ENCODE peak calls at places on chromosomes 16 and 17, in five cellular contexts. A, X, F, Y and P are unnamed samples. For H3K9me3, the result is how much of the 10 kb centered on the place peaks cover.

GRCh38 chr17:538096-538973 is 176.3 kb downstream of the VPS53 start:
- DNase-seq in Y (peak), A (no peak), F (no peak), X (no peak), P (no peak)

GRCh38 chr16:75351183-75351582 is 82.1 kb downstream of the CFDP1 start:
- DNase-seq in X (no peak), A (no peak), F (no peak), Y (peak), P (no peak)

GRCh38 chr17:79609616-79610150 is 1.2 kb downstream of the RBFOX3 start:
- DNase-seq in A (no peak), F (no peak), X (no peak), Y (no peak), P (no peak)

GRCh38 chr16:77842468-77842867 is 54.1 kb downstream of the VAT1L start:
- DNase-seq in F (no peak), Y (no peak), A (no peak), X (peak), P (no peak)

GRCh38 chr16:57167951-57168350 is 17.9 kb downstream of the PSME3IP1 start:
- DNase-seq in F (no peak), X (no peak), A (no peak), Y (peak), P (no peak)

GRCh38 chr17:28346746-28347246 is 10.5 kb downstream of the POLDIP2 start:
- DNase-seq in Y (no peak), F (no peak), A (no peak), X (no peak), P (no peak)

GRCh38 chr16:13463619-13464018 is 456.3 kb upstream of the ERCC4 start:
- DNase-seq in F (no peak), Y (no peak), A (no peak), X (no peak), P (no peak)

GRCh38 chr17:9115446-9116265 is 94.3 kb downstream of the NTN1 start:
- DNase-seq in X (peak), Y (peak), F (no peak), A (no peak), P (no peak)

GRCh38 chr17:39538875-39539274 is 68.8 kb downstream of the NEUROD2 start:
- DNase-seq in Y (no peak), F (no peak), A (no peak), X (no peak), P (no peak)

GRCh38 chr17:77428020-77428781 is 287.4 kb downstream of the SEC14L1 start:
- DNase-seq in F (no peak), X (no peak), Y (no peak), A (no peak), P (no peak)

GRCh38 chr16:77579283-77579985 is 142.9 kb upstream of the NUDT7 start:
- DNase-seq in A (no peak), X (no peak), Y (peak), F (no peak), P (no peak)

GRCh38 chr17:73861543-73861942 is 217.3 kb upstream of the SDK2 start:
- DNase-seq in Y (no peak), F (no peak), X (no peak), A (no peak), P (no peak)

GRCh38 chr17:73850426-73850825 is 206.2 kb upstream of the SDK2 start:
- DNase-seq in F (no peak), X (no peak), A (no peak), Y (no peak), P (no peak)

GRCh38 chr17:73856585-73856984 is 212.3 kb upstream of the SDK2 start:
- DNase-seq in A (no peak), Y (no peak), F (no peak), X (no peak), P (no peak)

GRCh38 chr17:73851921-73852320 is 207.7 kb upstream of the SDK2 start:
- DNase-seq in A (no peak), X (no peak), Y (no peak), F (no peak), P (no peak)

GRCh38 chr17:73855933-73856332 is 211.7 kb upstream of the SDK2 start:
- DNase-seq in F (no peak), Y (peak), A (no peak), X (no peak), P (no peak)
- H3K9me3 ChIP-seq in F (under half), Y (under half), A (under half), X (under half), P (under half)

GRCh38 chr17:53032861-53033271 is 789.9 kb upstream of the KIF2B start:
- DNase-seq in Y (peak), X (no peak), F (no peak), A (no peak), P (no peak)
- H3K9me3 ChIP-seq in Y (under half), X (under half), F (under half), A (under half), P (under half)

DNA sequence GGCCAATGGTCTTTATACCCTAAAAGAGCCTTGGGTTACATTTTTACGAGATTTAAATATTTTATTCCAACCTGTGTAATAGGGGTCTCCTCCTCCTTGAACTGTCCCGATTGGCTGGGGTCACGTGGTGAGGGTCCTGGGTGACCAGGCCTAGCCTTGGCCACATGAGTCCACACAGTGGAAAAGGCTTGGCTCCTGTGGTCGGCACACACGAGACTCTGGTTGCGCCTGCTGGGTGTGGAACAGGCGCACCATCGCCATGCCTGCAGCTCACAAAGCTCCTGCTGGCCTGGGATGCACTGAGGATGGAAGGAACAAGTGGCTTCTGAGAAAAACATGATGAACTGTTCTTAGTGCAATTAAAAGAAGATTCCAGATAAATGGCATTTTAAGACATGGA is 103.9 kb upstream of the ZNF750 start:
- DNase-seq in A (peak), Y (no peak), X (no peak), F (no peak), P (no peak)
- H3K9me3 ChIP-seq in A (under half), Y (under half), X (under half), F (under half), P (under half)

DNA sequence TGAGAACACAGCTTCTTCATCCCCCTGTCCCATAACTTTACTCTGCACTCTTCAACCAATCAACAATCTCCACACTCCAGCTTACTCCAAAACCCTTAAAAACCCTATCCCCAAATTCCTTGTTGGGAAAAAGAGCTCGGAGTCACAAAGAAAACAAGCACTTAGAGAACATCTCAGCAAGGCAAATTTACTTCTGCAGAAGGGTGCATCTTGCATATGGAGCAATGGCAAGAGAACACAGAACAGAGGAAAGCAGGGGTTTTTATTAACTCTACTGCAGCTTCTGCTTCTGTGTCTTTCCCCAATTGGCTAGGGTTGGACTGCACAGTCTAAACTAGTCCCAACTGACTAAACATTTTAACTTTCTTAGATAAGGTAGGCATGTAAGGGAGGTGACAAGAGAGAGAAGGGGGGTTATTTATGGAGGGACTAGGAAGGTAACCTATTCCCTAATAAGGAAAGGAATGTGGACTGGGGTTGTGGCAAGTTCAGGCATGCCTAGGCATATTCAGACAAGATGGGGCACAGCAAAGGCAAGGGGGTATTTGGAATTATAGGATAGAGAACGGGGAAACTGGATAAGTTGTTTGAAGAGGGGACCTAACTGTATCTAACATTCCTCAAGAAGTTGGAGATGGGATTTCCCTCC is 125.5 kb downstream of the CACNG3 start:
- DNase-seq in F (no peak), A (no peak), Y (no peak), X (no peak), P (no peak)
- H3K9me3 ChIP-seq in F (under half), A (under half), Y (under half), X (under half), P (under half)